ENCODE peak calls at places on chromosomes 3 and 15, in four cellular contexts. One of them, this sample, is unnamed.

GRCh38 chr3:169666501-169667379 is 3.2 kb upstream of the MECOM start:
- DNase-seq in glutamatergic neuron: no peak
- DNase-seq in effector CD4-positive, alpha-beta T cell: no peak
- DNase-seq in activated naive CD8-positive, alpha-beta T cell treated with anti-CD3 and anti-CD28 coated beads for 36 hours: no peak
- DNase-seq in this sample: no peak

GRCh38 chr3:165011557-165011956 is 66.7 kb downstream of the SI start:
- DNase-seq in glutamatergic neuron: no peak
- DNase-seq in activated naive CD8-positive, alpha-beta T cell treated with anti-CD3 and anti-CD28 coated beads for 36 hours: no peak
- DNase-seq in effector CD4-positive, alpha-beta T cell: no peak
- DNase-seq in this sample: no peak

GRCh38 chr3:159882784-159883779 is 105.6 kb upstream of the IL12A start:
- DNase-seq in activated naive CD8-positive, alpha-beta T cell treated with anti-CD3 and anti-CD28 coated beads for 36 hours: no peak
- DNase-seq in effector CD4-positive, alpha-beta T cell: no peak
- DNase-seq in glutamatergic neuron: peak
- DNase-seq in this sample: no peak

GRCh38 chr3:80087769-80088168 is 320.0 kb upstream of the ROBO1 start:
- DNase-seq in glutamatergic neuron: no peak
- DNase-seq in effector CD4-positive, alpha-beta T cell: no peak
- DNase-seq in activated naive CD8-positive, alpha-beta T cell treated with anti-CD3 and anti-CD28 coated beads for 36 hours: no peak
- DNase-seq in this sample: peak

GRCh38 chr3:56915969-56916586 is 114.3 kb upstream of the ARHGEF3 start:
- DNase-seq in glutamatergic neuron: no peak
- DNase-seq in effector CD4-positive, alpha-beta T cell: peak
- DNase-seq in activated naive CD8-positive, alpha-beta T cell treated with anti-CD3 and anti-CD28 coated beads for 36 hours: peak
- DNase-seq in this sample: no peak

GRCh38 chr15:84034831-84035753 is 200.5 kb upstream of the GOLGA6L4 start:
- DNase-seq in activated naive CD8-positive, alpha-beta T cell treated with anti-CD3 and anti-CD28 coated beads for 36 hours: no peak
- DNase-seq in glutamatergic neuron: no peak
- DNase-seq in effector CD4-positive, alpha-beta T cell: no peak
- DNase-seq in this sample: peak

GRCh38 chr15:51161491-51162260 is 67.0 kb upstream of the TNFAIP8L3 start:
- DNase-seq in activated naive CD8-positive, alpha-beta T cell treated with anti-CD3 and anti-CD28 coated beads for 36 hours: no peak
- DNase-seq in effector CD4-positive, alpha-beta T cell: no peak
- DNase-seq in glutamatergic neuron: no peak
- DNase-seq in this sample: no peak

GRCh38 chr3:87006844-87007439 is 16.0 kb upstream of the VGLL3 start:
- DNase-seq in effector CD4-positive, alpha-beta T cell: no peak
- DNase-seq in activated naive CD8-positive, alpha-beta T cell treated with anti-CD3 and anti-CD28 coated beads for 36 hours: no peak
- DNase-seq in glutamatergic neuron: no peak
- DNase-seq in this sample: no peak

GRCh38 chr3:47799733-47800132 is 3.2 kb upstream of the DHX30 start:
- DNase-seq in activated naive CD8-positive, alpha-beta T cell treated with anti-CD3 and anti-CD28 coated beads for 36 hours: no peak
- DNase-seq in glutamatergic neuron: no peak
- DNase-seq in effector CD4-positive, alpha-beta T cell: no peak
- DNase-seq in this sample: no peak

GRCh38 chr3:168559012-168559411 is 463.3 kb upstream of the GOLIM4 start:
- DNase-seq in glutamatergic neuron: no peak
- DNase-seq in activated naive CD8-positive, alpha-beta T cell treated with anti-CD3 and anti-CD28 coated beads for 36 hours: no peak
- DNase-seq in effector CD4-positive, alpha-beta T cell: no peak
- DNase-seq in this sample: no peak

GRCh38 chr3:88180398-88180999 is 30.7 kb downstream of the C3orf38 start:
- DNase-seq in effector CD4-positive, alpha-beta T cell: peak
- DNase-seq in activated naive CD8-positive, alpha-beta T cell treated with anti-CD3 and anti-CD28 coated beads for 36 hours: no peak
- DNase-seq in glutamatergic neuron: no peak
- DNase-seq in this sample: peak

GRCh38 chr3:149902498-149903139 is 68.1 kb downstream of the PFN2 start:
- DNase-seq in glutamatergic neuron: no peak
- DNase-seq in activated naive CD8-positive, alpha-beta T cell treated with anti-CD3 and anti-CD28 coated beads for 36 hours: no peak
- DNase-seq in effector CD4-positive, alpha-beta T cell: no peak
- DNase-seq in this sample: peak

This sample was measured in MCF 10A.